ENCODE peak calls at places on chromosome 9, in six cellular contexts. M, N, D, A, Q and I are unnamed samples.

GRCh38 chr9:100011062-100011681 is 87.6 kb downstream of the ERP44 start:
- DNase-seq in M (no peak), N (peak), D (peak), A (no peak), Q (peak), I (no peak)

GRCh38 chr9:121822093-121823085 is 171.0 kb downstream of the DAB2IP start:
- DNase-seq in M (no peak), N (no peak), D (no peak), A (no peak), Q (no peak), I (no peak)

GRCh38 chr9:103992938-103993595 is 101.0 kb upstream of the SMC2 start:
- DNase-seq in M (no peak), N (no peak), D (no peak), A (no peak), Q (no peak), I (no peak)

GRCh38 chr9:78369644-78370219 is 72.8 kb downstream of the PSAT1 start:
- DNase-seq in M (peak), N (peak), D (peak), A (peak), Q (peak), I (peak)

GRCh38 chr9:70060883-70061507 is 17.3 kb downstream of the MAMDC2 start:
- DNase-seq in M (no peak), N (no peak), D (no peak), A (no peak), Q (peak), I (no peak)

GRCh38 chr9:3271581-3271980 is 254.2 kb downstream of the RFX3 start:
- DNase-seq in M (no peak), N (no peak), D (no peak), A (no peak), Q (no peak), I (no peak)

GRCh38 chr9:18452276-18452675 is 21.7 kb upstream of the ADAMTSL1 start:
- DNase-seq in M (no peak), N (peak), D (no peak), A (no peak), Q (no peak), I (no peak)

GRCh38 chr9:118455259-118455658 is 751.1 kb downstream of the TLR4 start:
- DNase-seq in M (no peak), N (no peak), D (no peak), A (no peak), Q (no peak), I (no peak)

GRCh38 chr9:84343111-84343521 is 2.6 kb upstream of the SLC28A3 start:
- DNase-seq in M (no peak), N (no peak), D (peak), A (no peak), Q (no peak), I (no peak)

GRCh38 chr9:124010665-124011321 is 775 bp upstream of the LHX2 start:
- DNase-seq in M (peak), N (no peak), D (peak), A (no peak), Q (peak), I (no peak)

GRCh38 chr9:105257767-105258166 is 13.3 kb downstream of the SLC44A1 start:
- DNase-seq in M (no peak), N (no peak), D (no peak), A (no peak), Q (no peak), I (no peak)

GRCh38 chr9:120891255-120891954 is 14.4 kb upstream of the PHF19 start:
- DNase-seq in M (peak), N (no peak), D (no peak), A (no peak), Q (no peak), I (no peak)

GRCh38 chr9:134545213-134546211 is 96.1 kb upstream of the COL5A1 start:
- DNase-seq in M (peak), N (peak), D (peak), A (no peak), Q (no peak), I (no peak)

GRCh38 chr9:25396828-25397227 is 281.4 kb downstream of the TUSC1 start:
- DNase-seq in M (no peak), N (no peak), D (no peak), A (no peak), Q (no peak), I (no peak)

GRCh38 chr9:97786341-97786740 is 66.7 kb upstream of the FOXE1 start:
- DNase-seq in M (no peak), N (peak), D (peak), A (no peak), Q (no peak), I (no peak)

GRCh38 chr9:124284940-124285441 is 27.2 kb downstream of the NEK6 start:
- DNase-seq in M (peak), N (no peak), D (no peak), A (no peak), Q (no peak), I (no peak)

GRCh38 chr9:133403766-133404439 is 13.9 kb downstream of the REXO4 start:
- DNase-seq in M (no peak), N (no peak), D (peak), A (no peak), Q (peak), I (no peak)

GRCh38 chr9:114207034-114207815 is 51.9 kb downstream of the COL27A1 start:
- DNase-seq in M (peak), N (peak), D (peak), A (peak), Q (no peak), I (no peak)

GRCh38 chr9:34500623-34501267 is 22.0 kb downstream of the ENHO start:
- DNase-seq in M (peak), N (peak), D (peak), A (peak), Q (peak), I (peak)

GRCh38 chr9:84383178-84383577 is 42.6 kb upstream of the SLC28A3 start:
- DNase-seq in M (no peak), N (no peak), D (no peak), A (no peak), Q (no peak), I (no peak)

GRCh38 chr9:109497193-109498165 is 628 bp downstream of the PTPN3 start:
- DNase-seq in M (no peak), N (no peak), D (no peak), A (no peak), Q (no peak), I (no peak)

GRCh38 chr9:135471751-135472640 is 7.6 kb upstream of the PPP1R26 start:
- DNase-seq in M (no peak), N (no peak), D (no peak), A (no peak), Q (no peak), I (no peak)

GRCh38 chr9:125910286-125910685 is 163.1 kb downstream of the PBX3 start:
- DNase-seq in M (no peak), N (no peak), D (no peak), A (no peak), Q (no peak), I (no peak)

GRCh38 chr9:19922476-19923118 is 133.8 kb upstream of the SLC24A2 start:
- DNase-seq in M (no peak), N (peak), D (peak), A (no peak), Q (no peak), I (peak)

GRCh38 chr9:70389642-70390266 is 24.7 kb downstream of the KLF9 start:
- DNase-seq in M (peak), N (no peak), D (peak), A (no peak), Q (no peak), I (no peak)

GRCh38 chr9:12191630-12192029 is 501.6 kb upstream of the TYRP1 start:
- DNase-seq in M (no peak), N (no peak), D (no peak), A (peak), Q (no peak), I (no peak)

GRCh38 chr9:127566351-127567001 is 45.6 kb upstream of the STXBP1 start:
- DNase-seq in M (peak), N (no peak), D (no peak), A (no peak), Q (no peak), I (no peak)

GRCh38 chr9:134062461-134063087 is 5.3 kb downstream of the BRD3 start:
- DNase-seq in M (peak), N (no peak), D (no peak), A (no peak), Q (no peak), I (no peak)

GRCh38 chr9:121133104-121133816 is 58.5 kb downstream of the CNTRL start:
- DNase-seq in M (peak), N (no peak), D (no peak), A (peak), Q (peak), I (no peak)

GRCh38 chr9:116425244-116425643 is 261.9 kb upstream of the TRIM32 start:
- DNase-seq in M (no peak), N (no peak), D (no peak), A (no peak), Q (no peak), I (no peak)

GRCh38 chr9:127049044-127049443 is 73.4 kb downstream of the ANGPTL2 start:
- DNase-seq in M (no peak), N (peak), D (peak), A (no peak), Q (peak), I (no peak)

GRCh38 chr9:133334161-133334560 is 1.8 kb downstream of the SURF6 start:
- DNase-seq in M (no peak), N (no peak), D (no peak), A (no peak), Q (no peak), I (peak)

GRCh38 chr9:33024126-33024965 is 727 bp upstream of the DNAJA1 start:
- DNase-seq in M (peak), N (no peak), D (peak), A (no peak), Q (peak), I (no peak)

GRCh38 chr9:104810421-104811339 is 46.8 kb downstream of the NIPSNAP3B start:
- DNase-seq in M (no peak), N (peak), D (peak), A (no peak), Q (no peak), I (no peak)

GRCh38 chr9:15606667-15607472 is 54.0 kb downstream of the CCDC171 start:
- DNase-seq in M (no peak), N (peak), D (peak), A (no peak), Q (peak), I (no peak)

GRCh38 chr9:87270241-87271234 is 227.1 kb upstream of the DAPK1 start:
- DNase-seq in M (peak), N (peak), D (peak), A (peak), Q (no peak), I (peak)

GRCh38 chr9:126093771-126094170 is 232.9 kb upstream of the MVB12B start:
- DNase-seq in M (no peak), N (no peak), D (no peak), A (no peak), Q (no peak), I (no peak)

GRCh38 chr9:126151031-126151670 is 175.5 kb upstream of the MVB12B start:
- DNase-seq in M (no peak), N (no peak), D (no peak), A (no peak), Q (no peak), I (no peak)

DNA sequence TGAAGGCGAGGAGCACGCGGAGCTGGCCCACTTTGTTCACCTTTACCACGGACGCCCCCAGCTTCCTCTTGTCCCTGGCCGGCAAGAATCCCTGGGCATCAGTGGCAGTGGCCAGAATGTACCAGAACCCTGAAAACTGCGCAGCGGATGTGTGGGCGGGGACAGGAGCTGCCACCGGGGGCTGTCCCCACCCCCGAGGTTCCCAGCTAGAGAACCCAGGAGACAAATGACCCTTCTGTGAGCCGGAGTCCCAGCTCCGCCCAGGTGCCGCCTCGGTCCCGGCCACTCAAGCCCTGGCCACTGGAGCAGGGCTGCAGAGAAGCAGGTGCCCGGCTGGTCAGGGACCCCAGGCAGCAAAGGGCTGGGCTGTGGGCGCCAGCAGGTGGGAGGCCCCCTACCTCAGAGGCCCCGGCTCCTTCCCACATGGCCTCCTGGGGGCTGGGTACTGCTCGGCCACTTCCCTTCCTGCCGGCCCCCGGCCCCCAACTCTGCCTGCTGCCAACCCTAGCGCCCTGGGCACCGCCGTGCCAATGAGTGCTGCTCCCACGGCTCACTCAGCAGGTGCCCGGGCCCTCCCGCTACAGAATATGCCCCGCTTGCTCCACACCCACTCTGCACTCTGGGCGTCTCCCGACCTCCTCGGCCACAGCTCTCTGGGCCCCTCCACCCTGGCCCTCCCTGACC is 713 bp downstream of the LCN10 start:
- DNase-seq in M (peak), N (no peak), D (no peak), A (no peak), Q (peak), I (no peak)
- H3K4me3 ChIP-seq in M (no peak), N (no peak), D (no peak), A (peak), Q (no peak), I (no peak)

GRCh38 chr9:13445123-13445522 is 165.6 kb upstream of the MPDZ start:
- DNase-seq in M (peak), N (no peak), D (peak), A (no peak), Q (no peak), I (no peak)
- H3K4me3 ChIP-seq in M (no peak), N (no peak), D (no peak), A (no peak), Q (no peak), I (no peak)

GRCh38 chr9:129639034-129639630 is 2.8 kb downstream of the ASB6 start:
- DNase-seq in M (peak), N (no peak), D (no peak), A (no peak), Q (no peak), I (no peak)

GRCh38 chr9:129640086-129640870 is 1.7 kb downstream of the ASB6 start:
- DNase-seq in M (peak), N (no peak), D (peak), A (no peak), Q (no peak), I (peak)

GRCh38 chr9:129640871-129641750 is 840 bp downstream of the ASB6 start:
- DNase-seq in M (peak), N (no peak), D (no peak), A (no peak), Q (no peak), I (no peak)

GRCh38 chr9:129637673-129638439 is 4.1 kb downstream of the ASB6 start:
- DNase-seq in M (peak), N (no peak), D (no peak), A (no peak), Q (no peak), I (no peak)

DNA sequence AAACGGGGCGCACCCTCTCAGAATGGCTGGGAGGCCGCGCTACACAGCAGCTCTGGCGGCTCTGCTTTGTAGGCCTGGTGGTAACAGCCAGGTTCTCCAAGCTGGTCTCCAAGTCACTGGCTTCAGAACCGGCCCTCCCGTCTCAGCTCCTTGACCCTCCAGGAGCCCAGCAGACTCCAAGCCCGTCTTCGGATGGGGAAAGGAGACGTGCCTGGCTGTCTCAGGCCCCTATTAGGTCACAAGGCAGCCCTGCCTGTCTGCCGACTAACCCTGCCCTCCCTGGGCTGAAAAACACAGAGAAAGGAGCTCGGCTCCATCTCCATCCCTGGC is 2.2 kb downstream of the ASB6 start:
- DNase-seq in M (peak), N (no peak), D (no peak), A (no peak), Q (no peak), I (no peak)
- H3K4me3 ChIP-seq in M (no peak), N (no peak), D (no peak), A (no peak), Q (no peak), I (no peak)

DNA sequence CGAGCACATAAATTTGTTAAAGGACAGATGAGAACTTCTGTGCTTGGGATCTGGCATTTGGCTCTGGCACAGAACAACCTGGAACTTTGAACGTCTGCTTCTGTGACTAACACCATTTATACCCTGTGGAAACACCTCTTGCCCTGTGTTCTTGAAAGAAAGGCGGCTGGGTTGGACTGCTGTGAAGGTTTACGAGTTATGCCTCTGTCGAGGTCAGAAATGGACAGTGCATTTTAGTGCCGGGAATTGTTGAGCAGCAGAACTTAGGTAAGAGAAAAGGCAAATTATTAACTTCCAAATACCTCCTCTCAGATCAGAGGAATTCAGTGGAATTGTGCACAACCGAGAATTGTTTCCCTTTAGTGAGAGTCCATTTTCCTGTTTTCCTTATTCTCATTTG is 14.1 kb upstream of the INIP start:
- DNase-seq in M (no peak), N (no peak), D (no peak), A (no peak), Q (no peak), I (no peak)
- H3K4me3 ChIP-seq in M (no peak), N (no peak), D (no peak), A (no peak), Q (no peak), I (no peak)

GRCh38 chr9:35617548-35617947 is 665 bp downstream of the CD72 start:
- DNase-seq in M (no peak), N (no peak), D (no peak), A (no peak), Q (no peak), I (no peak)
- H3K4me3 ChIP-seq in M (peak), N (no peak), D (no peak), A (peak), Q (peak), I (no peak)

GRCh38 chr9:92963831-92964606 is 16.7 kb downstream of the FGD3 start:
- DNase-seq in M (peak), N (no peak), D (no peak), A (no peak), Q (peak), I (no peak)
- H3K4me3 ChIP-seq in M (no peak), N (no peak), D (no peak), A (no peak), Q (peak), I (no peak)

GRCh38 chr9:108041551-108041950 is 552.0 kb upstream of the KLF4 start:
- DNase-seq in M (no peak), N (peak), D (peak), A (no peak), Q (no peak), I (no peak)

GRCh38 chr9:108039491-108039890 is 549.9 kb upstream of the KLF4 start:
- DNase-seq in M (no peak), N (no peak), D (peak), A (no peak), Q (no peak), I (no peak)

GRCh38 chr9:108039012-108039411 is 549.4 kb upstream of the KLF4 start:
- DNase-seq in M (no peak), N (no peak), D (no peak), A (no peak), Q (no peak), I (no peak)

GRCh38 chr9:108043585-108043984 is 554.0 kb upstream of the KLF4 start:
- DNase-seq in M (no peak), N (no peak), D (no peak), A (no peak), Q (no peak), I (no peak)

DNA sequence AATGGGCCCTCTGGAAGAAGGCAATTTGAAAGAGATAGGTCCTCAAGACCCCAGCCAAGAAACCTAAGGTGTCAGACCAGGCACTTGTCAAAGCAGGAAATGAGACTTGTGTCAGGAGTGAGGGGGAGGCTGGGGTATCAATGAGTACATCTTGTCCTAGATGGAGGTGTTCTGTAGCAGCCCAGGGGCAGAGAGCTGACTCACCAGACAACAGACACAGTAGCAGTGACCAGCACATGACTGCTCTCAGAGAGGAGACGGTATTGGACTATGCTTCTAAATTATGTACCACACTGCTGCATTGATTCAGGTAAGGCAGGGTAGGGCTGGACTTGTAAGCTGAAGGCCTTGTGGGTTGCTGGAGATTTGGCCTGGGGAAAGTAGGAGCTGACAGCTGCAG is 551.2 kb upstream of the KLF4 start:
- DNase-seq in M (no peak), N (peak), D (peak), A (no peak), Q (no peak), I (no peak)
- H3K4me3 ChIP-seq in M (no peak), N (no peak), D (no peak), A (no peak), Q (no peak), I (no peak)

DNA sequence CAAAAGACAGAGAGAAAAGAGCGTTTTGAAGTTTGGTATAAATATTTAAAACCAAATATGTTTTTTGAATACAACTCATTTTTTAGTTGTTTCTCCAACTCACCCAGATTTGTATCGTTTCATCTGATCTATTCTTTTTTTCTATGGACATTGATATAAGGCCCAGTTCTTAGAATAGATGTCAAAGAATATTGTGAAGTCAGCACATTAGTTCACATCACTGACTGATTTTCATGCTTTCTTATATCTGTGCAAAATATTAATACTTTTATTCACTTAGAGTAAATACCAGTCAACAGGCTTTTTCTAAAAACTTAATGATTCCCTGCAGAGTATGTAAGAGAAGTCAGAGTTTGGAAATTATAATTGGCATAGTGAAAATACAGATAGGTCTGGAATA is 254.4 kb upstream of the PTPRD start:
- DNase-seq in M (no peak), N (no peak), D (no peak), A (no peak), Q (no peak), I (no peak)
- H3K4me3 ChIP-seq in M (no peak), N (no peak), D (no peak), A (no peak), Q (no peak), I (no peak)